ENCODE peak calls at places on chromosome 22, in nine cellular contexts. O is psoas muscle; S is CD8-positive, alpha-beta T cell; G is fibroblast of lung; F is nephron progenitor cell; B is GM12891; Z is T-helper 17 cell; Y is HS-5; I is AG08395. N is an unnamed sample.

GRCh38 chr22:42601879-42602465 is 12.7 kb downstream of the POLDIP3 start:
- DNase-seq in B (no peak), S (no peak), Z (no peak), I (no peak), O (no peak), G (no peak), F (no peak), Y (no peak), N (peak; percentile 53)

GRCh38 chr22:29625090-29625825 is 21.8 kb downstream of the NF2 start:
- DNase-seq in S (peak; percentile 28), O (peak; percentile 30), G (peak; percentile 80), Y (peak; percentile 60), I (peak; percentile 65), Z (no peak), B (no peak), F (peak; percentile 28), N (peak; percentile 75)

GRCh38 chr22:30806391-30806861 is 111.8 kb downstream of the OSBP2 start:
- DNase-seq in Z (no peak), I (peak; percentile 41), G (peak; percentile 61), Y (peak; percentile 63), O (no peak), B (no peak), S (no peak), F (peak; percentile 27), N (peak; percentile 41)

GRCh38 chr22:19239464-19239863 is 52.1 kb downstream of the CLTCL1 start:
- DNase-seq in I (no peak), Z (no peak), G (no peak), S (no peak), F (no peak), Y (no peak), B (no peak), O (no peak), N (no peak)

GRCh38 chr22:47059076-47059475 is 296.6 kb downstream of the TBC1D22A start:
- DNase-seq in F (no peak), B (peak; percentile 54), I (no peak), S (no peak), Y (no peak), Z (no peak), O (no peak), G (no peak), N (no peak)

GRCh38 chr22:35102663-35103062 is 36.7 kb downstream of the ISX start:
- DNase-seq in G (no peak), Y (no peak), S (no peak), B (no peak), O (no peak), I (peak; percentile 19), Z (no peak), F (peak; percentile 51), N (peak; percentile 21)

GRCh38 chr22:24112188-24112587 is 69.1 kb upstream of the SUSD2 start:
- DNase-seq in Z (no peak), I (no peak), F (no peak), G (no peak), B (no peak), Y (no peak), O (no peak), S (no peak), N (no peak)

GRCh38 chr22:49999063-49999900 is 13.3 kb downstream of the IL17REL start:
- DNase-seq in O (no peak), G (no peak), I (no peak), F (peak; percentile 81), B (peak; percentile 43), Y (no peak), S (no peak), Z (no peak), N (no peak)

GRCh38 chr22:45208696-45208992 is 32.0 kb downstream of the KIAA0930 start:
- DNase-seq in Z (no peak), B (no peak), I (no peak), Y (no peak), S (no peak), O (no peak), G (no peak), F (no peak), N (no peak)

GRCh38 chr22:44359496-44360110 is 46.9 kb upstream of the SHISAL1 start:
- DNase-seq in B (no peak), G (no peak), Y (no peak), S (no peak), Z (no peak), O (peak; percentile 6), F (no peak), I (no peak), N (no peak)

N was measured in myocyte.